ENCODE peak calls at places on chromosomes 3 and 15, in ten cellular contexts. One of them, this sample, is unnamed. For H3K4me1, the result is how much of the 10 kb centered on the place peaks cover.

GRCh38 chr3:40317061-40317676 is 7.7 kb downstream of the EIF1B start:
- DNase-seq in fibroblast of lung: peak
- DNase-seq in IMR-90: peak
- DNase-seq in GM23338: peak
- DNase-seq in HepG2: peak
- DNase-seq in mesenchymal stem cell: peak
- DNase-seq in neuronal stem cell: peak
- DNase-seq in PC-9: peak
- DNase-seq in astrocyte: peak
- DNase-seq in PC-3: peak
- DNase-seq in this sample: peak

GRCh38 chr3:175672119-175672689 is 813.1 kb downstream of the NAALADL2 start:
- DNase-seq in fibroblast of lung: peak
- DNase-seq in IMR-90: peak
- DNase-seq in GM23338: no peak
- DNase-seq in HepG2: no peak
- DNase-seq in mesenchymal stem cell: peak
- DNase-seq in neuronal stem cell: no peak
- DNase-seq in PC-9: no peak
- DNase-seq in astrocyte: no peak
- DNase-seq in PC-3: peak
- DNase-seq in this sample: peak

GRCh38 chr3:160697628-160698382 is 20.8 kb downstream of the ARL14 start:
- DNase-seq in fibroblast of lung: peak
- DNase-seq in IMR-90: peak
- DNase-seq in GM23338: no peak
- DNase-seq in HepG2: no peak
- DNase-seq in mesenchymal stem cell: peak
- DNase-seq in neuronal stem cell: no peak
- DNase-seq in PC-9: no peak
- DNase-seq in astrocyte: peak
- DNase-seq in PC-3: peak
- DNase-seq in this sample: peak

GRCh38 chr3:11610044-11610671 is 33.6 kb downstream of the VGLL4 start:
- DNase-seq in fibroblast of lung: peak
- DNase-seq in IMR-90: peak
- DNase-seq in GM23338: no peak
- DNase-seq in HepG2: peak
- DNase-seq in mesenchymal stem cell: no peak
- DNase-seq in neuronal stem cell: no peak
- DNase-seq in PC-9: no peak
- DNase-seq in astrocyte: peak
- DNase-seq in PC-3: no peak
- DNase-seq in this sample: peak

GRCh38 chr3:86653801-86654200 is 337.1 kb downstream of the VGLL3 start:
- DNase-seq in fibroblast of lung: no peak
- DNase-seq in IMR-90: no peak
- DNase-seq in GM23338: peak
- DNase-seq in HepG2: no peak
- DNase-seq in mesenchymal stem cell: no peak
- DNase-seq in neuronal stem cell: peak
- DNase-seq in PC-9: no peak
- DNase-seq in astrocyte: no peak
- DNase-seq in PC-3: no peak
- DNase-seq in this sample: no peak

GRCh38 chr3:120369000-120369399 is 19.8 kb upstream of the LRRC58 start:
- DNase-seq in fibroblast of lung: no peak
- DNase-seq in IMR-90: no peak
- DNase-seq in GM23338: no peak
- DNase-seq in HepG2: peak
- DNase-seq in mesenchymal stem cell: no peak
- DNase-seq in neuronal stem cell: no peak
- DNase-seq in PC-9: no peak
- DNase-seq in astrocyte: no peak
- DNase-seq in PC-3: no peak
- DNase-seq in this sample: no peak

GRCh38 chr3:72247645-72248388 is 462.9 kb upstream of the PROK2 start:
- DNase-seq in fibroblast of lung: no peak
- DNase-seq in IMR-90: no peak
- DNase-seq in GM23338: no peak
- DNase-seq in HepG2: no peak
- DNase-seq in mesenchymal stem cell: no peak
- DNase-seq in neuronal stem cell: no peak
- DNase-seq in PC-9: no peak
- DNase-seq in astrocyte: no peak
- DNase-seq in PC-3: no peak
- DNase-seq in this sample: no peak

GRCh38 chr15:22880981-22881738 is 42.7 kb downstream of the NIPA2 start:
- DNase-seq in fibroblast of lung: no peak
- DNase-seq in IMR-90: no peak
- DNase-seq in GM23338: no peak
- DNase-seq in HepG2: no peak
- DNase-seq in mesenchymal stem cell: no peak
- DNase-seq in neuronal stem cell: no peak
- DNase-seq in PC-9: no peak
- DNase-seq in astrocyte: no peak
- DNase-seq in PC-3: no peak
- DNase-seq in this sample: no peak

GRCh38 chr15:64893481-64894394 is 18.0 kb upstream of the ANKDD1A start:
- DNase-seq in fibroblast of lung: peak
- DNase-seq in IMR-90: peak
- DNase-seq in GM23338: peak
- DNase-seq in HepG2: peak
- DNase-seq in mesenchymal stem cell: peak
- DNase-seq in neuronal stem cell: peak
- DNase-seq in PC-9: peak
- DNase-seq in astrocyte: peak
- DNase-seq in PC-3: peak
- DNase-seq in this sample: peak

GRCh38 chr3:194688207-194688711 is 2.6 kb downstream of the FAM43A start:
- DNase-seq in fibroblast of lung: peak
- DNase-seq in IMR-90: peak
- DNase-seq in GM23338: peak
- DNase-seq in HepG2: peak
- DNase-seq in mesenchymal stem cell: peak
- DNase-seq in neuronal stem cell: peak
- DNase-seq in PC-9: peak
- DNase-seq in astrocyte: no peak
- DNase-seq in PC-3: peak
- DNase-seq in this sample: peak

GRCh38 chr15:67212655-67213054 is 41.8 kb downstream of the AAGAB start:
- DNase-seq in fibroblast of lung: no peak
- DNase-seq in IMR-90: no peak
- DNase-seq in GM23338: no peak
- DNase-seq in HepG2: no peak
- DNase-seq in mesenchymal stem cell: no peak
- DNase-seq in neuronal stem cell: no peak
- DNase-seq in PC-9: no peak
- DNase-seq in astrocyte: no peak
- DNase-seq in PC-3: no peak
- DNase-seq in this sample: no peak

GRCh38 chr3:161305095-161305991 is 66.0 kb downstream of the SPTSSB start:
- DNase-seq in fibroblast of lung: peak
- DNase-seq in IMR-90: peak
- DNase-seq in GM23338: peak
- DNase-seq in HepG2: no peak
- DNase-seq in mesenchymal stem cell: peak
- DNase-seq in neuronal stem cell: no peak
- DNase-seq in PC-9: no peak
- DNase-seq in astrocyte: no peak
- DNase-seq in PC-3: peak
- DNase-seq in this sample: peak

GRCh38 chr3:196193037-196193737 is 18.0 kb downstream of the ZDHHC19 start:
- DNase-seq in fibroblast of lung: no peak
- DNase-seq in IMR-90: no peak
- DNase-seq in GM23338: no peak
- DNase-seq in HepG2: no peak
- DNase-seq in mesenchymal stem cell: no peak
- DNase-seq in neuronal stem cell: no peak
- DNase-seq in PC-9: no peak
- DNase-seq in astrocyte: no peak
- DNase-seq in PC-3: no peak
- DNase-seq in this sample: peak

GRCh38 chr3:196194542-196194915 is 16.7 kb downstream of the ZDHHC19 start:
- DNase-seq in fibroblast of lung: no peak
- DNase-seq in IMR-90: no peak
- DNase-seq in GM23338: no peak
- DNase-seq in HepG2: no peak
- DNase-seq in mesenchymal stem cell: no peak
- DNase-seq in neuronal stem cell: no peak
- DNase-seq in PC-9: no peak
- DNase-seq in astrocyte: no peak
- DNase-seq in PC-3: no peak
- DNase-seq in this sample: no peak

GRCh38 chr3:196195664-196196255 is 15.4 kb downstream of the ZDHHC19 start:
- DNase-seq in fibroblast of lung: no peak
- DNase-seq in IMR-90: no peak
- DNase-seq in GM23338: no peak
- DNase-seq in HepG2: no peak
- DNase-seq in mesenchymal stem cell: no peak
- DNase-seq in neuronal stem cell: no peak
- DNase-seq in PC-9: no peak
- DNase-seq in astrocyte: no peak
- DNase-seq in PC-3: no peak
- DNase-seq in this sample: peak

GRCh38 chr3:196192036-196193001 is 18.9 kb downstream of the ZDHHC19 start:
- DNase-seq in fibroblast of lung: no peak
- DNase-seq in IMR-90: no peak
- DNase-seq in GM23338: peak
- DNase-seq in HepG2: peak
- DNase-seq in mesenchymal stem cell: no peak
- DNase-seq in neuronal stem cell: no peak
- DNase-seq in PC-9: no peak
- DNase-seq in astrocyte: no peak
- DNase-seq in PC-3: no peak
- DNase-seq in this sample: peak

DNA sequence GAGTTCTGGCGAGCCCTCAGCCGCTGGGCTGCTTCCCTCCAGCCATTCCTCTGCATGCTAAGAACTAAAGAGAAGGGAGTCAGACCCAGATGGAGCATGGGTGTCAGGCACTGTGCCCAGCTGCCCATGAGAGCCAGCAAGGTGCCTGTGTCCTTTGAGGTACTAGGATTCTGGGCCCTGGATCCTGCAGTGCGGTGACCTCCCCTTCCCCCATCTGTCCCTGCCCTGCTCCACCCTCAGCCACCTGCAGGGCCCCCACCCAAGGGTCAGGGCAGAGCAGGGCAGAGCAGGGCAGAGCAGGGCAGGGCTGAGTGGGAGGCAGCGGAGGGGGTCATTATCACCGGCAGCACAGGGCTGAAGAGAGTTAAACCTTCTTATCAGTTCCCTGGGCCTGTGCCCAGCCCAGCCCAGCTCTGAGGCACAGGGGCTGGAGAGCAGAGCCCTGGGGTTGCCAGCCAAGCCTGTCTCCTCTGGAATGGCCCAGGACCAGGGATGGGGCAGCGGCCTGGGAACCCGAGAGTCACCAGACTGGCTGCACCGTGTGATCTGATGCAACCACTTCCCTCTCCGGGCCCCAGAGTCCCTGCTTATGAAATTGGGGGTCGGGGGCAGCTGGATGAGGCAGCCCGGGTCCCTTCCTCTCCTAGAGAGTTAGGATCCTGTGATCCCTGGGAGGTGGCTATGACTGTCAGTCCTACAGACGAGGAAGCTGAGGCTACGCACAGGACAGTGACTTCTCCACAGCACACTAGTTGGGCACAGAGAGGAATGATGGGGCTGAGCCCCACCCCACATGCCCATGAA is 17.3 kb downstream of the ZDHHC19 start:
- DNase-seq in fibroblast of lung: no peak
- DNase-seq in IMR-90: no peak
- DNase-seq in GM23338: no peak
- DNase-seq in HepG2: no peak
- DNase-seq in mesenchymal stem cell: no peak
- DNase-seq in neuronal stem cell: no peak
- DNase-seq in PC-9: peak
- DNase-seq in astrocyte: no peak
- DNase-seq in PC-3: no peak
- DNase-seq in this sample: peak
- H3K4me1 ChIP-seq in fibroblast of lung: under half
- H3K4me1 ChIP-seq in IMR-90: under half
- H3K4me1 ChIP-seq in GM23338: under half
- H3K4me1 ChIP-seq in HepG2: half or more
- H3K4me1 ChIP-seq in mesenchymal stem cell: under half
- H3K4me1 ChIP-seq in neuronal stem cell: under half
- H3K4me1 ChIP-seq in PC-9: under half
- H3K4me1 ChIP-seq in astrocyte: under half
- H3K4me1 ChIP-seq in PC-3: under half
- H3K4me1 ChIP-seq in this sample: under half

GRCh38 chr15:90991587-90992285 is 2.6 kb downstream of the PRC1 start:
- DNase-seq in fibroblast of lung: no peak
- DNase-seq in IMR-90: no peak
- DNase-seq in GM23338: no peak
- DNase-seq in HepG2: no peak
- DNase-seq in mesenchymal stem cell: no peak
- DNase-seq in neuronal stem cell: no peak
- DNase-seq in PC-9: no peak
- DNase-seq in astrocyte: no peak
- DNase-seq in PC-3: no peak
- DNase-seq in this sample: no peak
- H3K4me2 ChIP-seq in fibroblast of lung: peak
- H3K4me2 ChIP-seq in IMR-90: no peak
- H3K4me2 ChIP-seq in GM23338: no peak
- H3K4me2 ChIP-seq in HepG2: peak
- H3K4me2 ChIP-seq in mesenchymal stem cell: no peak
- H3K4me2 ChIP-seq in neuronal stem cell: no peak
- H3K4me2 ChIP-seq in PC-9: peak
- H3K4me2 ChIP-seq in astrocyte: peak
- H3K4me2 ChIP-seq in PC-3: peak
- H3K4me2 ChIP-seq in this sample: no peak

GRCh38 chr15:75723847-75724660 is 11.4 kb upstream of the CSPG4 start:
- DNase-seq in fibroblast of lung: peak
- DNase-seq in IMR-90: peak
- DNase-seq in GM23338: peak
- DNase-seq in HepG2: peak
- DNase-seq in mesenchymal stem cell: peak
- DNase-seq in neuronal stem cell: no peak
- DNase-seq in PC-9: peak
- DNase-seq in astrocyte: peak
- DNase-seq in PC-3: peak
- DNase-seq in this sample: peak
- H3K4me1 ChIP-seq in fibroblast of lung: under half
- H3K4me1 ChIP-seq in IMR-90: under half
- H3K4me1 ChIP-seq in GM23338: under half
- H3K4me1 ChIP-seq in HepG2: under half
- H3K4me1 ChIP-seq in mesenchymal stem cell: under half
- H3K4me1 ChIP-seq in neuronal stem cell: under half
- H3K4me1 ChIP-seq in PC-9: under half
- H3K4me1 ChIP-seq in astrocyte: under half
- H3K4me1 ChIP-seq in PC-3: under half
- H3K4me1 ChIP-seq in this sample: under half

DNA sequence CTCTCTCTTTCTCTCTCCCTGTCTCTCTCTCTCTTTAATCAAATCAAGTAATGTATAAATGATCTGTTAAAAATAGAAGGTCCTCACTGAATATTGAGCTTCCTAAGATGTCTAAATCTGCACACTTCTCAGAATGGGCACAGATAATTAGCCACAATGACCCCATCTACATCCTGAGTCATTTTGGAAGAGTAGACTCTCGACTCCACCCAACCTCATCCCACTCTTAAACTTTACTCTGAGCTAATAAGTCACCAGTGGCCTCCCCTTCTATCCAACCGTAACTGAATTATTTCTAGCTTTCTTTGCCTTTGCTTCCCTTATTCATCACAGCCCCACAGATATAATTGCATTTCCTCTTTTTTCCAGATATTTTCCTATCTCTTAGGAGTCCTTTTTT is 326.5 kb upstream of the ZNF717 start:
- DNase-seq in fibroblast of lung: no peak
- DNase-seq in IMR-90: no peak
- DNase-seq in GM23338: no peak
- DNase-seq in HepG2: no peak
- DNase-seq in mesenchymal stem cell: no peak
- DNase-seq in neuronal stem cell: no peak
- DNase-seq in PC-9: no peak
- DNase-seq in astrocyte: no peak
- DNase-seq in PC-3: no peak
- DNase-seq in this sample: no peak
- H3K4me2 ChIP-seq in fibroblast of lung: no peak
- H3K4me2 ChIP-seq in IMR-90: no peak
- H3K4me2 ChIP-seq in GM23338: no peak
- H3K4me2 ChIP-seq in HepG2: no peak
- H3K4me2 ChIP-seq in mesenchymal stem cell: no peak
- H3K4me2 ChIP-seq in neuronal stem cell: no peak
- H3K4me2 ChIP-seq in PC-9: no peak
- H3K4me2 ChIP-seq in astrocyte: no peak
- H3K4me2 ChIP-seq in PC-3: no peak
- H3K4me2 ChIP-seq in this sample: no peak

This sample was measured in osteoblast.